ENCODE peak calls at places on chromosomes 6 and 20, in ten cellular contexts. N is GM10248; P is stimulated activated CD4-positive, alpha-beta T cell treated with anti-CD3 and anti-CD28 coated beads, Interleukin-12 subunit alpha, Interleukin-12 subunit beta, amount 100 ng/mL, for 4 hours; L is CD8-positive, alpha-beta memory T cell; A is PC-3; I is T follicular helper cell; T is GM04503; Z is endothelial cell; H is T-helper 9 cell; V is HCEC 1CT. S is an unnamed sample.

GRCh38 chr6:80316655-80317332 is 210.3 kb downstream of the BCKDHB start:
- DNase-seq in N (no peak), P (no peak), L (no peak), A (no peak), I (no peak), T (no peak), Z (no peak), H (no peak), V (peak), S (no peak)

GRCh38 chr6:5785235-5785634 is 221.5 kb downstream of the NRN1 start:
- DNase-seq in N (no peak), P (no peak), L (no peak), A (no peak), I (no peak), T (no peak), Z (no peak), H (no peak), V (no peak), S (no peak)

GRCh38 chr6:87342829-87343228 is 1.8 kb upstream of the C6orf163 start:
- DNase-seq in N (no peak), P (no peak), L (no peak), A (no peak), I (no peak), T (no peak), Z (no peak), H (no peak), V (no peak), S (no peak)

GRCh38 chr6:81793811-81794210 is 41.3 kb upstream of the TENT5A start:
- DNase-seq in N (no peak), P (no peak), L (no peak), A (no peak), I (no peak), T (no peak), Z (no peak), H (no peak), V (peak), S (no peak)

GRCh38 chr6:91751496-91751895 is 1164.6 kb upstream of the MAP3K7 start:
- DNase-seq in N (no peak), P (no peak), L (no peak), A (no peak), I (no peak), T (no peak), Z (no peak), H (no peak), V (no peak), S (no peak)

GRCh38 chr20:33697129-33697528 is 10.9 kb upstream of the E2F1 start:
- DNase-seq in N (no peak), P (no peak), L (no peak), A (no peak), I (no peak), T (no peak), Z (no peak), H (no peak), V (peak), S (no peak)

GRCh38 chr6:168574699-168575195 is 133.8 kb downstream of the SMOC2 start:
- DNase-seq in N (no peak), P (no peak), L (no peak), A (no peak), I (no peak), T (no peak), Z (no peak), H (no peak), V (no peak), S (no peak)

GRCh38 chr6:150346346-150346745 is 22.5 kb upstream of the IYD start:
- DNase-seq in N (no peak), P (no peak), L (no peak), A (peak), I (no peak), T (no peak), Z (no peak), H (no peak), V (no peak), S (no peak)

GRCh38 chr20:51884561-51884960 is 82.2 kb upstream of the SALL4 start:
- DNase-seq in N (no peak), P (no peak), L (no peak), A (no peak), I (no peak), T (no peak), Z (no peak), H (no peak), V (no peak), S (no peak)